ENCODE peak calls at places on chromosomes 13 and 19, in seven cellular contexts. W, H, X, K, J, O and Z are unnamed samples. For H3K4me1, the result is how much of the 10 kb centered on the place peaks cover.

GRCh38 chr19:49173198-49173597 is 15.6 kb downstream of the TRPM4 start:
- DNase-seq in O (no peak), X (no peak), K (no peak), H (no peak), J (no peak), W (no peak), Z (no peak)

GRCh38 chr19:1896508-1896907 is 8.7 kb upstream of the ADAT3 start:
- DNase-seq in H (no peak), W (no peak), J (no peak), O (no peak), X (no peak), K (no peak), Z (no peak)

GRCh38 chr19:40133491-40133890 is 42.7 kb upstream of the ZNF780A start:
- DNase-seq in K (no peak), X (no peak), W (no peak), O (no peak), J (no peak), H (no peak), Z (no peak)

GRCh38 chr19:35643255-35644205 is 2.0 kb downstream of the ETV2 start:
- DNase-seq in X (peak), O (peak), W (peak), H (peak), K (peak), J (peak), Z (peak)

GRCh38 chr13:23509781-23510543 is 60.2 kb upstream of the TNFRSF19 start:
- DNase-seq in W (no peak), X (no peak), H (no peak), O (no peak), J (no peak), K (no peak), Z (no peak)

GRCh38 chr13:100454876-100455275 is 133.7 kb downstream of the GGACT start:
- DNase-seq in X (no peak), W (no peak), H (no peak), K (no peak), J (no peak), O (no peak), Z (no peak)

GRCh38 chr19:46503848-46504453 is 8.3 kb upstream of the PNMA8B start:
- DNase-seq in K (no peak), W (no peak), O (no peak), J (peak), H (no peak), X (no peak), Z (no peak)

GRCh38 chr13:51803422-51804294 is at the start of gene DHRS12:
- DNase-seq in W (peak), J (peak), O (peak), X (peak), K (peak), H (peak), Z (peak)

GRCh38 chr13:24002206-24002815 is 105.0 kb upstream of the C1QTNF9B start:
- DNase-seq in H (no peak), X (no peak), K (no peak), O (no peak), J (no peak), W (no peak), Z (no peak)

GRCh38 chr13:28320884-28321574 is 173.9 kb downstream of the FLT1 start:
- DNase-seq in O (no peak), H (no peak), K (no peak), W (no peak), X (no peak), J (no peak), Z (no peak)

GRCh38 chr19:1125601-1126533 is 22.1 kb downstream of the GPX4 start:
- DNase-seq in K (no peak), W (no peak), X (no peak), H (no peak), J (no peak), O (no peak), Z (no peak)

GRCh38 chr13:42054798-42055499 is 6.5 kb downstream of the DGKH start:
- DNase-seq in W (no peak), K (no peak), X (no peak), J (no peak), H (no peak), O (no peak), Z (no peak)

GRCh38 chr19:1998712-1999708 is 16.5 kb downstream of the BTBD2 start:
- DNase-seq in H (peak), X (no peak), J (no peak), O (no peak), K (no peak), W (no peak), Z (no peak)

GRCh38 chr13:77062097-77062496 is 35.1 kb upstream of the FBXL3 start:
- DNase-seq in W (no peak), J (no peak), K (no peak), H (no peak), O (no peak), X (no peak), Z (no peak)

GRCh38 chr13:94480672-94481145 is 1.2 kb upstream of the DCT start:
- DNase-seq in O (no peak), X (no peak), H (no peak), W (no peak), J (no peak), K (no peak), Z (no peak)

GRCh38 chr19:42422092-42422575 is 5.1 kb downstream of the LIPE start:
- DNase-seq in X (no peak), H (no peak), W (no peak), O (no peak), J (no peak), K (no peak), Z (no peak)

GRCh38 chr13:32228330-32229041 is 86.7 kb downstream of the ZAR1L start:
- DNase-seq in O (no peak), H (no peak), W (no peak), J (no peak), K (no peak), X (no peak), Z (no peak)

GRCh38 chr19:38891791-38892190 is 7.6 kb downstream of the SIRT2 start:
- DNase-seq in H (no peak), J (no peak), O (peak), K (no peak), W (no peak), X (no peak), Z (no peak)

GRCh38 chr19:38893341-38893771 is 6.1 kb downstream of the SIRT2 start:
- DNase-seq in O (peak), H (no peak), W (no peak), J (no peak), K (no peak), X (no peak), Z (no peak)

GRCh38 chr19:38894968-38895367 is 4.5 kb downstream of the SIRT2 start:
- DNase-seq in J (no peak), X (no peak), O (no peak), K (no peak), H (no peak), W (no peak), Z (no peak)

GRCh38 chr19:38890686-38891085 is 8.7 kb downstream of the SIRT2 start:
- DNase-seq in O (no peak), H (no peak), K (no peak), X (no peak), J (no peak), W (no peak), Z (no peak)

GRCh38 chr19:38892841-38893240 is 6.6 kb downstream of the SIRT2 start:
- DNase-seq in H (no peak), J (no peak), O (peak), K (no peak), X (no peak), W (no peak), Z (no peak)
- H3K4me1 ChIP-seq in H (under half), J (under half), O (under half), K (under half), X (under half), W (under half), Z (under half)

GRCh38 chr13:109788372-109789195 is 2.2 kb upstream of the IRS2 start:
- DNase-seq in J (no peak), H (no peak), X (no peak), O (no peak), W (no peak), K (peak), Z (no peak)
- H3K4me1 ChIP-seq in J (under half), H (under half), X (under half), O (under half), W (under half), K (under half), Z (under half)

DNA sequence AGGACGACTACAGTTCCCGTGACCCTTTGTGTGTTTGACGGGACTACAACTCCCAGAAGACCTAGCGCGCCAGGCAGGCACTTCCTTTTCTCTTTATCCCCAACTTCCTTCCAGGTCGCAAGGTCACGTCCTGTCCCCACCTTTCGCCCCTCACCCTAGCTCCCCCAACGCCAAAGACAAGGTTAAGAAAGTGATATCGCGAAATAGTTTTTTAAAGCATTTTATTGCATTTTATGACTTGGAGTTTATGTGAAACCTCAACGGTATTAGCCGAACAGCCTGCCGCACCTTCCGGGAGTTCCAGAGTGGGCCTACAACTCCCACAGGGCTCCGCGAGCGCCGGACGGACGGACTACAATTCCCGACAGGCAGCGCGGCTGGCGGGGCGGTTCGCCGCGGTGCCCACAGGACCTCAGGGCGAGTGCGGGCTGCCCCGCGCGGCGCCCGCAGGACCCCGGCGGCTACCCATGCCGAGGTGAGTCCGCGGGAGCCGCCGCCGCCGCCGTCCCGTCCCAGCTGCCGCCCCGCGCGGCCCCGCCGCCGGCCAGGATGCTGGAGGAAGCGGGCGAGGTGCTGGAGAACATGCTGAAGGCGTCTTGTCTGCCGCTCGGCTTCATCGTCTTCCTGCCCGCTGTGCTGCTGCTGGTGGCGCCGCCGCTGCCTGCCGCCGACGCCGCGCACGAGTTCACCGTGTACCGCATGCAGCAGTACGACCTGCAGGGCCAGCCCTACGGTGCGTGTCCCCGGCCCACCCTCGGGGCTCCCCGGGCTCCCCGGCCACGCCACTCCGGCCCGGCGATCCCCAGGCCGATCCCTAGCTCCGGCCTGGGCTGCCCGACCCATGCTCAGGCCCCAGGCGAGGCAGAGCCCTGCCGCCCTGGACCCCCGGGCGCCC is at the start of gene NCLN:
- DNase-seq in K (peak), O (peak), W (peak), J (peak), H (peak), X (peak), Z (peak)
- H3K4me1 ChIP-seq in K (half or more), O (under half), W (under half), J (under half), H (under half), X (under half), Z (under half)

GRCh38 chr13:26658972-26659371 is 101.5 kb downstream of the WASF3 start:
- DNase-seq in X (no peak), K (no peak), O (no peak), J (no peak), W (no peak), H (no peak), Z (no peak)
- H3K4me1 ChIP-seq in X (under half), K (under half), O (under half), J (under half), W (under half), H (under half), Z (under half)

DNA sequence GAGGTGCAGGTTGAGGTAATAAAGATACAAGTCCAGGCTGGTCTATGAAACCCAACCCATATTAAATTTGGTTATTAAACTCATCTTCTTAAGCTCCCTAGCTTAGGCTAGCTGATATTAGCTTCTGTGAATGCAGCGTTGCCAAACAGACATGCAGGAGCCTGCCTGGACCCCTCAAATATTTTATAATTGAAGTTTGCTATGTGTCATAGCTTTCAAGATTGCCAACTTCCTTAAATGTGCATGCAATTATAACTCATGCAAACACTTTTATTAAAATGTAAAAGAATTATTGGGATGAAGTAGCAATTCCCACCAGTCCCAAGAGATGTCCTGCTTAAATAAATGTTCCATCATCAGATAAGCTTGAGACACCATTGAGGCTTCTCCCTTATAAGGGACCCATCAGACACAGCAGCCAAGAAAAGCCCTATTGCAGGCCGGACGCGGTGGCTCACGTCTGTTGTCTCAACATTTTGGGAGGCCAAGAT is 51.3 kb downstream of the MBNL2 start:
- DNase-seq in H (no peak), W (no peak), O (no peak), K (no peak), J (no peak), X (no peak), Z (no peak)
- H3K4me1 ChIP-seq in H (under half), W (under half), O (under half), K (under half), J (half or more), X (under half), Z (half or more)

GRCh38 chr13:84651288-84651687 is 769.0 kb upstream of the SLITRK1 start:
- DNase-seq in O (no peak), W (no peak), K (no peak), J (no peak), X (no peak), H (no peak), Z (no peak)
- H3K4me1 ChIP-seq in O (under half), W (under half), K (under half), J (under half), X (under half), H (under half), Z (under half)

DNA sequence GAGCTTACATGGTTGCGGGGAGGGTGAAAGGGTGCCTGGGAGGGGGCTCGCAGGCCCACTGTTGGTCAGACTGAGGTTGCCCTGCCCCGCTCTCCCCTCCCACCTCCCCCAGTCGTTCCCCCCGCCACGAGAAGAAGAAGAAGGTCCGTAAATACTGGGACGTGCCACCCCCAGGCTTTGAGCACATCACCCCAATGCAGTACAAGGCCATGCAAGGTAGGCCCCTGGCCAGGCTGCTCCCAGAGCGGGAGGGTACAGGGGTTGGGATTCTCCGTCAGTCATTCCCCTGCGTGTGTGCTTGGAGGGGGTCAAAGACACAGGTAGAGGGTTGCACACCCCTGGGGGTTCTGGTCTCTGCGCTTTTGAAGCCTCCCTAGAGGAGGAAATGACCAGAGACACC is 5.6 kb downstream of the U2AF2 start:
- DNase-seq in H (no peak), W (no peak), X (no peak), J (no peak), O (no peak), K (no peak), Z (no peak)
- H3K4me1 ChIP-seq in H (under half), W (under half), X (under half), J (under half), O (half or more), K (under half), Z (half or more)